ENCODE peak calls at places on chromosome 14, in ten cellular contexts. One of them, this sample, is unnamed. For H3K4me1, the result is how much of the 10 kb centered on the place peaks cover.

GRCh38 chr14:104082807-104083206 is 2.7 kb upstream of the ASPG start:
- DNase-seq in aorta: no peak
- DNase-seq in uterus: peak
- DNase-seq in cardiac muscle cell: no peak
- DNase-seq in testis: no peak
- DNase-seq in endodermal cell: no peak
- DNase-seq in IMR-90: no peak
- DNase-seq in colonic mucosa: peak
- DNase-seq in CD8-positive, alpha-beta T cell: no peak
- DNase-seq in heart right ventricle: peak
- DNase-seq in this sample: no peak

GRCh38 chr14:61285364-61285763 is 4.2 kb upstream of the TMEM30B start:
- DNase-seq in aorta: no peak
- DNase-seq in uterus: no peak
- DNase-seq in cardiac muscle cell: no peak
- DNase-seq in testis: no peak
- DNase-seq in endodermal cell: no peak
- DNase-seq in IMR-90: peak
- DNase-seq in colonic mucosa: no peak
- DNase-seq in CD8-positive, alpha-beta T cell: no peak
- DNase-seq in heart right ventricle: no peak
- DNase-seq in this sample: no peak

GRCh38 chr14:92914087-92914656 is 8.8 kb upstream of the CHGA start:
- DNase-seq in aorta: no peak
- DNase-seq in uterus: no peak
- DNase-seq in cardiac muscle cell: peak
- DNase-seq in testis: peak
- DNase-seq in endodermal cell: peak
- DNase-seq in IMR-90: peak
- DNase-seq in colonic mucosa: peak
- DNase-seq in CD8-positive, alpha-beta T cell: peak
- DNase-seq in heart right ventricle: peak
- DNase-seq in this sample: peak

GRCh38 chr14:37172024-37172869 is at the start of gene SLC25A21:
- DNase-seq in aorta: peak
- DNase-seq in uterus: peak
- DNase-seq in cardiac muscle cell: peak
- DNase-seq in testis: peak
- DNase-seq in endodermal cell: peak
- DNase-seq in IMR-90: peak
- DNase-seq in colonic mucosa: peak
- DNase-seq in CD8-positive, alpha-beta T cell: no peak
- DNase-seq in heart right ventricle: peak
- DNase-seq in this sample: peak

GRCh38 chr14:54364555-54365415 is 32.0 kb upstream of the CDKN3 start:
- DNase-seq in aorta: no peak
- DNase-seq in uterus: peak
- DNase-seq in cardiac muscle cell: no peak
- DNase-seq in testis: no peak
- DNase-seq in endodermal cell: no peak
- DNase-seq in IMR-90: peak
- DNase-seq in colonic mucosa: no peak
- DNase-seq in CD8-positive, alpha-beta T cell: no peak
- DNase-seq in heart right ventricle: peak
- DNase-seq in this sample: peak

GRCh38 chr14:70908918-70909641 is 1.8 kb downstream of the PCNX1 start:
- DNase-seq in aorta: no peak
- DNase-seq in uterus: no peak
- DNase-seq in cardiac muscle cell: no peak
- DNase-seq in testis: no peak
- DNase-seq in endodermal cell: no peak
- DNase-seq in IMR-90: no peak
- DNase-seq in colonic mucosa: no peak
- DNase-seq in CD8-positive, alpha-beta T cell: no peak
- DNase-seq in heart right ventricle: no peak
- DNase-seq in this sample: no peak

GRCh38 chr14:75283162-75283883 is 4.7 kb downstream of the FOS start:
- DNase-seq in aorta: no peak
- DNase-seq in uterus: no peak
- DNase-seq in cardiac muscle cell: no peak
- DNase-seq in testis: no peak
- DNase-seq in endodermal cell: no peak
- DNase-seq in IMR-90: peak
- DNase-seq in colonic mucosa: peak
- DNase-seq in CD8-positive, alpha-beta T cell: no peak
- DNase-seq in heart right ventricle: no peak
- DNase-seq in this sample: no peak

GRCh38 chr14:51562816-51563215 is 88.9 kb upstream of the FRMD6 start:
- DNase-seq in aorta: no peak
- DNase-seq in uterus: no peak
- DNase-seq in cardiac muscle cell: no peak
- DNase-seq in testis: no peak
- DNase-seq in endodermal cell: no peak
- DNase-seq in IMR-90: peak
- DNase-seq in colonic mucosa: no peak
- DNase-seq in CD8-positive, alpha-beta T cell: no peak
- DNase-seq in heart right ventricle: no peak
- DNase-seq in this sample: no peak

GRCh38 chr14:77338332-77338731 is 17.5 kb downstream of the GSTZ1 start:
- DNase-seq in aorta: no peak
- DNase-seq in uterus: no peak
- DNase-seq in cardiac muscle cell: no peak
- DNase-seq in testis: no peak
- DNase-seq in endodermal cell: peak
- DNase-seq in IMR-90: no peak
- DNase-seq in colonic mucosa: no peak
- DNase-seq in CD8-positive, alpha-beta T cell: no peak
- DNase-seq in heart right ventricle: no peak
- DNase-seq in this sample: no peak

GRCh38 chr14:32073537-32074189 is 3.4 kb upstream of the ARHGAP5 start:
- DNase-seq in aorta: no peak
- DNase-seq in uterus: no peak
- DNase-seq in cardiac muscle cell: peak
- DNase-seq in testis: peak
- DNase-seq in endodermal cell: peak
- DNase-seq in IMR-90: peak
- DNase-seq in colonic mucosa: peak
- DNase-seq in CD8-positive, alpha-beta T cell: peak
- DNase-seq in heart right ventricle: peak
- DNase-seq in this sample: peak

GRCh38 chr14:24911324-24912095 is 138.4 kb downstream of the STXBP6 start:
- DNase-seq in aorta: no peak
- DNase-seq in uterus: no peak
- DNase-seq in cardiac muscle cell: no peak
- DNase-seq in testis: peak
- DNase-seq in endodermal cell: no peak
- DNase-seq in IMR-90: peak
- DNase-seq in colonic mucosa: peak
- DNase-seq in CD8-positive, alpha-beta T cell: no peak
- DNase-seq in heart right ventricle: peak
- DNase-seq in this sample: peak

GRCh38 chr14:68922201-68922613 is 56.9 kb downstream of the ACTN1 start:
- DNase-seq in aorta: no peak
- DNase-seq in uterus: no peak
- DNase-seq in cardiac muscle cell: no peak
- DNase-seq in testis: no peak
- DNase-seq in endodermal cell: no peak
- DNase-seq in IMR-90: no peak
- DNase-seq in colonic mucosa: no peak
- DNase-seq in CD8-positive, alpha-beta T cell: no peak
- DNase-seq in heart right ventricle: peak
- DNase-seq in this sample: no peak

DNA sequence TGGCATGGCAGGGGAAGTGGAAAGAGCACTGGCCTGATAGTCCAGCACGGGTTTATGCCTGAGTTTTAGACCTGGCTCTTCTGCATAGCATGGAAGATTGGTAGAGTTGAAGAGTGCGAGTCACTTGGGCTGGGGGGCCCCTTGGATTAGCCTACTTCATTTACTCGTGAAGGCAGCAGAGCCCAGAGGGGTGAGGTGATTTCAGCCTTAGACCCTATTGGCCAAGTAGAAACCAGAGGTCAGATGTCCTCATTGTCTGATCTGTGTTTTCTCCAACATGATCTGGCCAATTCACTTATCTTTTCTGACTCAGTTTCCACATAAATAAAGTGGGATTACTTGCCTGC is 1.9 kb downstream of the PLEKHG3 start:
- DNase-seq in aorta: peak
- DNase-seq in uterus: no peak
- DNase-seq in cardiac muscle cell: no peak
- DNase-seq in testis: no peak
- DNase-seq in endodermal cell: no peak
- DNase-seq in IMR-90: no peak
- DNase-seq in colonic mucosa: no peak
- DNase-seq in CD8-positive, alpha-beta T cell: no peak
- DNase-seq in heart right ventricle: no peak
- DNase-seq in this sample: no peak
- H3K4me3 ChIP-seq in aorta: no peak
- H3K4me3 ChIP-seq in uterus: peak
- H3K4me3 ChIP-seq in cardiac muscle cell: peak
- H3K4me3 ChIP-seq in testis: peak
- H3K4me3 ChIP-seq in endodermal cell: peak
- H3K4me3 ChIP-seq in IMR-90: no peak
- H3K4me3 ChIP-seq in colonic mucosa: peak
- H3K4me3 ChIP-seq in CD8-positive, alpha-beta T cell: no peak
- H3K4me3 ChIP-seq in heart right ventricle: no peak
- H3K4me3 ChIP-seq in this sample: peak

GRCh38 chr14:67859169-67859749 is 39.7 kb downstream of the RAD51B start:
- DNase-seq in aorta: no peak
- DNase-seq in uterus: no peak
- DNase-seq in cardiac muscle cell: no peak
- DNase-seq in testis: no peak
- DNase-seq in endodermal cell: no peak
- DNase-seq in IMR-90: peak
- DNase-seq in colonic mucosa: no peak
- DNase-seq in CD8-positive, alpha-beta T cell: no peak
- DNase-seq in heart right ventricle: no peak
- DNase-seq in this sample: no peak

GRCh38 chr14:67857778-67858350 is 38.3 kb downstream of the RAD51B start:
- DNase-seq in aorta: peak
- DNase-seq in uterus: no peak
- DNase-seq in cardiac muscle cell: no peak
- DNase-seq in testis: no peak
- DNase-seq in endodermal cell: no peak
- DNase-seq in IMR-90: no peak
- DNase-seq in colonic mucosa: no peak
- DNase-seq in CD8-positive, alpha-beta T cell: no peak
- DNase-seq in heart right ventricle: no peak
- DNase-seq in this sample: no peak

GRCh38 chr14:67853207-67853606 is 33.6 kb downstream of the RAD51B start:
- DNase-seq in aorta: no peak
- DNase-seq in uterus: no peak
- DNase-seq in cardiac muscle cell: no peak
- DNase-seq in testis: no peak
- DNase-seq in endodermal cell: no peak
- DNase-seq in IMR-90: no peak
- DNase-seq in colonic mucosa: no peak
- DNase-seq in CD8-positive, alpha-beta T cell: no peak
- DNase-seq in heart right ventricle: no peak
- DNase-seq in this sample: no peak

GRCh38 chr14:67853748-67854147 is 34.2 kb downstream of the RAD51B start:
- DNase-seq in aorta: no peak
- DNase-seq in uterus: no peak
- DNase-seq in cardiac muscle cell: no peak
- DNase-seq in testis: no peak
- DNase-seq in endodermal cell: no peak
- DNase-seq in IMR-90: no peak
- DNase-seq in colonic mucosa: no peak
- DNase-seq in CD8-positive, alpha-beta T cell: no peak
- DNase-seq in heart right ventricle: no peak
- DNase-seq in this sample: no peak

GRCh38 chr14:67856806-67857205 is 37.2 kb downstream of the RAD51B start:
- DNase-seq in aorta: no peak
- DNase-seq in uterus: no peak
- DNase-seq in cardiac muscle cell: no peak
- DNase-seq in testis: no peak
- DNase-seq in endodermal cell: no peak
- DNase-seq in IMR-90: peak
- DNase-seq in colonic mucosa: no peak
- DNase-seq in CD8-positive, alpha-beta T cell: no peak
- DNase-seq in heart right ventricle: no peak
- DNase-seq in this sample: no peak
- H3K4me1 ChIP-seq in aorta: under half
- H3K4me1 ChIP-seq in uterus: under half
- H3K4me1 ChIP-seq in cardiac muscle cell: under half
- H3K4me1 ChIP-seq in testis: under half
- H3K4me1 ChIP-seq in endodermal cell: under half
- H3K4me1 ChIP-seq in IMR-90: under half
- H3K4me1 ChIP-seq in colonic mucosa: under half
- H3K4me1 ChIP-seq in CD8-positive, alpha-beta T cell: under half
- H3K4me1 ChIP-seq in heart right ventricle: under half
- H3K4me1 ChIP-seq in this sample: under half

GRCh38 chr14:100559455-100559854 is 27.8 kb downstream of the BEGAIN start:
- DNase-seq in aorta: no peak
- DNase-seq in uterus: no peak
- DNase-seq in cardiac muscle cell: no peak
- DNase-seq in testis: no peak
- DNase-seq in endodermal cell: no peak
- DNase-seq in IMR-90: no peak
- DNase-seq in colonic mucosa: no peak
- DNase-seq in CD8-positive, alpha-beta T cell: no peak
- DNase-seq in heart right ventricle: no peak
- DNase-seq in this sample: no peak
- H3K4me3 ChIP-seq in aorta: no peak
- H3K4me3 ChIP-seq in uterus: no peak
- H3K4me3 ChIP-seq in cardiac muscle cell: no peak
- H3K4me3 ChIP-seq in testis: no peak
- H3K4me3 ChIP-seq in endodermal cell: no peak
- H3K4me3 ChIP-seq in IMR-90: no peak
- H3K4me3 ChIP-seq in colonic mucosa: no peak
- H3K4me3 ChIP-seq in CD8-positive, alpha-beta T cell: no peak
- H3K4me3 ChIP-seq in heart right ventricle: no peak
- H3K4me3 ChIP-seq in this sample: no peak

DNA sequence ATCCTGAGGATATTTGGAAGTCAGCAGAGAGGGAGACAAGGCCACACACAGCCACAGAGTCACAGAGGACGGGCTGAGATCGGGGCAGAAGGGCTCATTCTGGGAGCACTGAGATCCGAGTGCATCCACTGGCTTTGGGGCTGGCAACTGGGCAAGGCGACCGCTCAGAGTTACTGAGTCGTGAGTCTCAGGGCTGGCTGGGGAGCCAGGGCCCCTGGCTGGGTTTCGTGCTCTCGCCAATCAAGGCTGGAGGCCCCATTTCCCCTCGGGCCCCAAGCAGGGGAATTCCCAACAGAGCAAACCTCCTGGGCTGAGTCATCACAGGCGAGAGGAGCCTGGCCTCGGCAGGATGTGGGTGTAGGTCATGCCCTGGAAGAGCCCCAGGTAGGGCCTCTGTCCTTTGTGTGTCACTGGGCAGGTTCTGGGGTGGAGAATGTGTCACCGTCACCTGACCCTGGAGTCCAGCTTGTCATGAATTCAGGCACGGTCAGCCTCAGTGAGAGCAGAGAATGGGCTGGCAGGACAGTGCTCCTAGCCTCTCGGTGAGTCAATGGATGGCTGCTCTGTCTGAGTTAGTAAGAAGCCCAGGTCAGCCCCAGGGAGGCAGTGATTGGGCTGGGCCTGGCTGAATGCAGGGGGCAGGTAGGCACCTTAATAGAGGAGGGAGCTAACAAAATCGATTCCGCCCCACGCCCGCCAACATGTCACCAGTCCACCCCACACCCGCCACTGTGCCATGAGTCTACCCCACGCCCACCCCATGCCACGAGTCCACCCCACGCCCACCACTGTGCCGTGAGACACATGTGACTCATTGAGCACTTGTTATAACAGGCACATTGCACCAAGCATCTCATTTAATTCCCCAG is 16.9 kb downstream of the ASB2 start:
- DNase-seq in aorta: peak
- DNase-seq in uterus: peak
- DNase-seq in cardiac muscle cell: peak
- DNase-seq in testis: no peak
- DNase-seq in endodermal cell: peak
- DNase-seq in IMR-90: peak
- DNase-seq in colonic mucosa: peak
- DNase-seq in CD8-positive, alpha-beta T cell: peak
- DNase-seq in heart right ventricle: peak
- DNase-seq in this sample: no peak
- H3K4me1 ChIP-seq in aorta: under half
- H3K4me1 ChIP-seq in uterus: under half
- H3K4me1 ChIP-seq in cardiac muscle cell: half or more
- H3K4me1 ChIP-seq in testis: under half
- H3K4me1 ChIP-seq in endodermal cell: under half
- H3K4me1 ChIP-seq in IMR-90: under half
- H3K4me1 ChIP-seq in colonic mucosa: under half
- H3K4me1 ChIP-seq in CD8-positive, alpha-beta T cell: half or more
- H3K4me1 ChIP-seq in heart right ventricle: half or more
- H3K4me1 ChIP-seq in this sample: under half